ENCODE peak calls at places on chromosome 13, in ten cellular contexts. B is cardiac muscle cell; V is GM23338; M is brain microvascular endothelial cell; W is ascending aorta; L is fibroblast of lung; J is trophoblast cell; O is CD4-positive, CD25-positive, alpha-beta regulatory T cell; X is tibial nerve; C is CD4-positive, alpha-beta T cell. P is an unnamed sample. For H3K27me3, the result is how much of the 10 kb centered on the place peaks cover.

GRCh38 chr13:32017449-32017848 is 14.1 kb upstream of the FRY start:
- DNase-seq in W (no peak), C (no peak), L (no peak), V (no peak), J (no peak), B (no peak), X (no peak), M (no peak), O (no peak), P (no peak)

GRCh38 chr13:65597839-65598818 is 1632.0 kb downstream of the PCDH9 start:
- DNase-seq in V (no peak), B (peak), W (no peak), M (peak), J (no peak), L (peak), O (no peak), C (no peak), X (no peak), P (no peak)

GRCh38 chr13:91368676-91369425 is 21.4 kb downstream of the MIR17HG start:
- DNase-seq in J (no peak), V (no peak), C (no peak), O (no peak), B (peak), W (no peak), M (peak), L (no peak), X (no peak), P (no peak)

GRCh38 chr13:45784755-45785675 is 66.5 kb downstream of the SIAH3 start:
- DNase-seq in M (no peak), B (no peak), O (no peak), V (no peak), X (no peak), L (no peak), W (no peak), C (no peak), J (no peak), P (no peak)

GRCh38 chr13:95656386-95657015 is 12.0 kb upstream of the DZIP1 start:
- DNase-seq in J (peak), M (no peak), L (no peak), C (no peak), X (no peak), O (no peak), V (no peak), B (peak), W (no peak), P (no peak)

GRCh38 chr13:85383291-85383690 is 415.9 kb downstream of the SLITRK6 start:
- DNase-seq in J (no peak), L (no peak), V (no peak), X (no peak), C (no peak), W (no peak), B (no peak), O (no peak), M (no peak), P (no peak)

GRCh38 chr13:33634526-33635111 is 183.3 kb upstream of the RFC3 start:
- DNase-seq in B (peak), V (peak), O (no peak), J (peak), L (peak), X (no peak), C (no peak), M (peak), W (no peak), P (no peak)

GRCh38 chr13:92514420-92515125 is 712.0 kb upstream of the GPC6 start:
- DNase-seq in V (no peak), J (no peak), O (no peak), B (no peak), L (no peak), W (no peak), M (no peak), C (no peak), X (no peak), P (no peak)

GRCh38 chr13:85497652-85498051 is 301.6 kb downstream of the SLITRK6 start:
- DNase-seq in L (peak), W (no peak), O (no peak), M (peak), C (no peak), J (peak), X (no peak), V (no peak), B (peak), P (no peak)

GRCh38 chr13:61695147-61695546 is 279.5 kb upstream of the PCDH20 start:
- DNase-seq in L (peak), J (no peak), M (no peak), V (no peak), O (no peak), W (no peak), B (no peak), C (no peak), X (no peak), P (peak)

GRCh38 chr13:103031332-103031873 is 34.8 kb downstream of the SLC10A2 start:
- DNase-seq in W (no peak), M (no peak), J (no peak), B (no peak), L (no peak), X (no peak), C (no peak), V (no peak), O (no peak), P (no peak)

GRCh38 chr13:65829241-65830008 is 1400.7 kb downstream of the PCDH9 start:
- DNase-seq in W (no peak), V (no peak), J (no peak), X (no peak), L (no peak), O (no peak), B (no peak), C (no peak), M (no peak), P (no peak)

GRCh38 chr13:20131057-20131832 is 29.6 kb downstream of the GJA3 start:
- DNase-seq in O (no peak), C (no peak), J (no peak), X (no peak), L (no peak), W (no peak), M (no peak), B (no peak), V (no peak), P (no peak)

GRCh38 chr13:80338781-80339577 is 1.9 kb downstream of the SPRY2 start:
- DNase-seq in W (peak), B (peak), O (no peak), J (no peak), X (peak), V (peak), L (peak), C (no peak), M (peak), P (peak)

GRCh38 chr13:30934381-30934780 is 1.9 kb downstream of the TEX26 start:
- DNase-seq in O (no peak), X (no peak), J (no peak), B (no peak), V (peak), W (no peak), C (no peak), M (no peak), L (no peak), P (no peak)

GRCh38 chr13:46377554-46377953 is 9.5 kb downstream of the RUBCNL start:
- DNase-seq in L (no peak), V (no peak), O (no peak), J (no peak), M (no peak), X (no peak), W (no peak), B (no peak), C (no peak), P (no peak)

GRCh38 chr13:34611678-34612077 is 330.4 kb upstream of the NBEA start:
- DNase-seq in O (no peak), M (peak), V (no peak), X (no peak), W (no peak), C (no peak), L (peak), J (no peak), B (no peak), P (no peak)

GRCh38 chr13:65112123-65113075 is 2117.7 kb downstream of the PCDH9 start:
- DNase-seq in V (no peak), X (no peak), B (no peak), J (no peak), W (no peak), O (no peak), M (peak), L (no peak), C (no peak), P (no peak)

GRCh38 chr13:30340367-30341184 is 33.2 kb upstream of the KATNAL1 start:
- DNase-seq in V (no peak), L (peak), W (peak), J (peak), O (no peak), M (peak), C (no peak), B (peak), X (peak), P (peak)

GRCh38 chr13:79405501-79405830 is 589 bp downstream of the RBM26 start:
- DNase-seq in B (no peak), L (no peak), C (no peak), J (no peak), M (no peak), X (peak), O (no peak), W (no peak), V (peak), P (peak)

GRCh38 chr13:98370806-98371553 is 193.9 kb upstream of the RNF113B start:
- DNase-seq in C (no peak), L (peak), J (no peak), B (peak), V (no peak), W (no peak), X (peak), O (no peak), M (peak), P (peak)

GRCh38 chr13:85590231-85590931 is 208.8 kb downstream of the SLITRK6 start:
- DNase-seq in B (no peak), J (no peak), X (no peak), L (peak), W (no peak), O (no peak), C (no peak), M (no peak), V (no peak), P (no peak)

GRCh38 chr13:75402787-75403186 is 79.2 kb downstream of the TBC1D4 start:
- DNase-seq in M (no peak), X (no peak), B (no peak), C (no peak), V (no peak), L (no peak), W (no peak), J (no peak), O (no peak), P (no peak)

GRCh38 chr13:75861786-75862185 is 225.7 kb downstream of the LMO7 start:
- DNase-seq in B (no peak), W (no peak), J (no peak), O (no peak), M (no peak), X (no peak), V (no peak), C (no peak), L (no peak), P (no peak)

GRCh38 chr13:97256343-97256783 is 34.2 kb downstream of the MBNL2 start:
- DNase-seq in V (no peak), M (peak), X (no peak), J (peak), B (peak), L (peak), O (no peak), C (no peak), W (no peak), P (no peak)
- H3K27ac ChIP-seq in V (no peak), M (peak), X (no peak), J (peak), B (no peak), L (peak), O (no peak), C (no peak), W (peak), P (no peak)

GRCh38 chr13:27979765-27980279 is 8.7 kb downstream of the URAD start:
- DNase-seq in M (no peak), W (no peak), X (no peak), C (no peak), L (no peak), O (no peak), V (no peak), J (no peak), B (no peak), P (no peak)

GRCh38 chr13:27979001-27979643 is 9.4 kb downstream of the URAD start:
- DNase-seq in L (no peak), X (no peak), V (peak), O (no peak), J (no peak), W (no peak), M (no peak), C (no peak), B (no peak), P (no peak)

GRCh38 chr13:27982361-27982760 is 6.1 kb downstream of the URAD start:
- DNase-seq in W (no peak), O (no peak), V (no peak), C (no peak), L (no peak), X (no peak), J (no peak), M (no peak), B (no peak), P (no peak)

GRCh38 chr13:27980280-27980998 is 8.1 kb downstream of the URAD start:
- DNase-seq in X (no peak), O (no peak), M (no peak), W (no peak), L (no peak), C (no peak), J (no peak), B (no peak), V (peak), P (no peak)

DNA sequence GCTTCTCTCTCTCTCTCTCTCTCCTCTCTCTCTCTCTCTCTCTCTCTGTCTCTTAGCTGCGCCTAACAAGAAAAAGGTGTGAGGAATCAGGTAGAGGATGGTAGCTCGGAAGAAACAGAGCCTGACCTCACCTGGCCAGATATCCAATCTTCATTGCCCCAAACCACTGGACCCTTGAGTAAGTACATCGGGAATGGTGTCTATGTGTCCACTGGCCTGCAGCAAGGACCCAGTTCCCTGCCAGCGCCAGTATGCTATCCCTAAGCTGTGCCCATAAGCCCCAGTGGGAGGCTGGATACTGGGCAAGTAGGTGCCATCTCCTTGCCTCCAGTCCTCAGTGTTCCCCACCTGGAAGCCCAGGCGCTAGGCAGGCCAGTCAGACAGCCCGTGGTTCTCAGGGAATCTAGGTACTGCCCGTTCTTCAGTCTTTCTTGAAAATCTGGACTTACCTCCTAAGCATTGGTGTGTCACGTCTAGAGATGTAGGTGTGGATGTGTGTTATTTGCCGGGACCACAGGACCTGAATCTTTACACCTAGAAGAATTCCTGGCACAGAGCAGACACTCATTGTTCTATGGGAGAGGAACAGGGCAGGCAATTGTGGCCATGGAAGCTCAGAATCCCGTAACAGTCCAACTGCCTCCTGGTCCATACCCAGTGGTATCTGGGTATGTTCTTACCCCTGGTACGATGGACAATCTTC is 7.3 kb downstream of the URAD start:
- DNase-seq in X (no peak), L (no peak), M (no peak), J (no peak), B (no peak), O (no peak), C (no peak), V (no peak), W (no peak), P (no peak)
- H3K27me3 ChIP-seq in X (under half), L (half or more), M (half or more), J (half or more), B (half or more), O (under half), C (half or more), V (half or more), W (under half), P (half or more)

GRCh38 chr13:51249767-51250741 is 27.9 kb downstream of the FAM124A start:
- DNase-seq in B (no peak), W (no peak), O (peak), V (peak), J (no peak), X (no peak), M (no peak), C (no peak), L (no peak), P (no peak)
- H3K27ac ChIP-seq in B (no peak), W (no peak), O (no peak), V (peak), J (no peak), X (no peak), M (no peak), C (no peak), L (no peak), P (no peak)

DNA sequence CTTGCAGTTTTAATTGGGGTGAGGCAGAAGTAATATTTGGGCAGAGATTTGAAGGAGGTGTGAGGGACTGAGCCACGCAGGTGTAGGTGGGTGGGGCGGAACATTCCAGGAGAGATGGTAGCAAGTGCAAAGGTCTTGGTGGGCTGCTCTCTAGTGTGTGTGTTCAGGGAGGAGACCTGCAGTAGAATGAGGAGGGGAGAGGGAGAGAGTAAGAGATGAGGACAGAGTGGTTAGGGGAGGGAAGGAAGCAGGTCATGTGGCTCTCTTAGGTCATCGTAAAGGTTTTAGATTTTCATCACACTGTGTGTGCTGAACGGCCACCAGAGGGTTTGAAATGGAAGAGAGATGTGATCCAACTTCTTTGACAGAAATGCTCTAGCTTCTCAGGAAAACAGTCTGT is 33.5 kb downstream of the WASF3 start:
- DNase-seq in X (no peak), M (no peak), O (no peak), C (no peak), J (no peak), V (peak), W (no peak), B (no peak), L (no peak), P (no peak)
- H3K27me3 ChIP-seq in X (under half), M (under half), O (under half), C (under half), J (under half), V (under half), W (under half), B (under half), L (under half), P (under half)

GRCh38 chr13:44101347-44102083 is 221.8 kb downstream of the LACC1 start:
- DNase-seq in X (no peak), M (no peak), B (no peak), V (no peak), J (no peak), L (no peak), O (no peak), C (no peak), W (no peak), P (no peak)
- H3K27ac ChIP-seq in X (no peak), M (no peak), B (no peak), V (no peak), J (no peak), L (no peak), O (no peak), C (no peak), W (no peak), P (no peak)

GRCh38 chr13:28964052-28964451 is 143.9 kb downstream of the MTUS2 start:
- DNase-seq in W (no peak), B (no peak), C (no peak), V (no peak), X (no peak), L (no peak), J (no peak), O (no peak), M (no peak), P (no peak)
- H3K27me3 ChIP-seq in W (under half), B (under half), C (under half), V (under half), X (under half), L (under half), J (under half), O (under half), M (under half), P (under half)

GRCh38 chr13:100627142-100627541 is 38.6 kb upstream of the GGACT start:
- DNase-seq in M (no peak), X (no peak), W (no peak), O (no peak), V (no peak), J (no peak), B (no peak), L (no peak), C (no peak), P (no peak)
- H3K27ac ChIP-seq in M (no peak), X (no peak), W (no peak), O (no peak), V (no peak), J (peak), B (no peak), L (no peak), C (no peak), P (no peak)

DNA sequence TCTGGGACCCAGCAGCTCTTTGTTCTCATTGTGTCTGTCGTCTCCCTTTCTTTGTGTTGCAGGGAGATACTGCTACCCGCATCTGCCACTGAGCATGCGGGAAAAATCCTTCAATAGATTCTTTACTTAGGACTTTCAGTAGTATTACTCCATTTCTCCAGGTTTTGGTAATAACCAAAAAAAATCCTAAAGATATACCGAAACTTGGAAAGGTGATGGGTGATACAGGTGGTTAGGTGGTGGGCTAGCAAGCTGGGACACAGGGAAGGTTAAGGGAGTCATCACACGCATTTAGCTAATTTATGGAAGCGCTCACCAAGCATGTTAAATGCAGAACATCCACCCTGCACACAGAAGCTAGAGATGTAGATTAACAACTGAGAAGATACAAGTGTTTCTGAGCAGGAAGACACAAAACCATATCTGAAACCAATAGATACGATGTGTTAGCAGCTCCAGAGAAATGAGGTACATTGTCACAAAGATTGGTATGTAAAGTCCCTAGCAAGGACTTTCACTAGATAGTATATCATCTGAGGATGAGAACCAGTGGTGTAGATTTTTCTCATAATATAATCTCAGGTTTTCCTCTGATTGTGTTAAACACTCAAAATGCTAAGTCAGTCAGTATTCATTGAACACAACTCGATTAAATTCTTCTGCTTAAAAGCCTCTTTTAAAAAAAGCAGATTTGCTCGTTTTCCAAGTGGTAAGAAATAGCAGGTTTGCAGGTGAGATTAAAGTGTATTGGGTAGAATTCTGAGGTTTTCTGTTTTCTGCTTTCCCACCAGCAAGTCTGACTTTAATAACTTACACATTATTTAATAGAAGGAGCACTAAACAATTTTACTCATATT is 1.3 kb upstream of the SLAIN1 start:
- DNase-seq in X (no peak), W (no peak), V (peak), C (no peak), B (no peak), O (peak), J (peak), L (no peak), M (no peak), P (peak)
- H3K27me3 ChIP-seq in X (under half), W (under half), V (under half), C (under half), B (under half), O (under half), J (under half), L (under half), M (under half), P (under half)

P was measured in A673.